ENCODE peak calls at places on chromosomes 16 and 17, in nine cellular contexts. J, R, P, Q, G, N, I, B and T are unnamed samples.

GRCh38 chr17:74351552-74352210 is 10.0 kb downstream of the BTBD17 start:
- DNase-seq in J (no peak), R (no peak), P (no peak), Q (no peak), G (no peak), N (no peak), I (no peak), B (no peak), T (no peak)

GRCh38 chr16:89266521-89267134 is 49.1 kb downstream of the ZNF778 start:
- DNase-seq in J (no peak), R (no peak), P (no peak), Q (no peak), G (peak; percentile 25), N (no peak), I (no peak), B (no peak), T (no peak)

GRCh38 chr17:70276931-70277330 is 107.6 kb downstream of the KCNJ2 start:
- DNase-seq in J (peak; percentile 32), R (no peak), P (no peak), Q (no peak), G (no peak), N (no peak), I (no peak), B (no peak), T (no peak)

GRCh38 chr16:4349332-4349731 is 1.8 kb downstream of the PAM16 start:
- DNase-seq in J (no peak), R (no peak), P (no peak), Q (no peak), G (no peak), N (no peak), I (no peak), B (no peak), T (no peak)

GRCh38 chr17:15306406-15306970 is 34.9 kb downstream of the TEKT3 start:
- DNase-seq in J (peak; percentile 31), R (no peak), P (no peak), Q (no peak), G (no peak), N (no peak), I (no peak), B (peak; percentile 18), T (no peak)

GRCh38 chr17:63675231-63675606 is 24.7 kb downstream of the LIMD2 start:
- DNase-seq in J (no peak), R (no peak), P (no peak), Q (no peak), G (no peak), N (no peak), I (no peak), B (peak; percentile 31), T (no peak)

GRCh38 chr17:10513284-10514067 is 4.9 kb downstream of the MYH1 start:
- DNase-seq in J (peak; percentile 0), R (no peak), P (no peak), Q (no peak), G (no peak), N (no peak), I (no peak), B (peak; percentile 55), T (no peak)

GRCh38 chr17:80782536-80783427 is 208.9 kb upstream of the CHMP6 start:
- DNase-seq in J (peak; percentile 59), R (no peak), P (no peak), Q (peak; percentile 76), G (no peak), N (no peak), I (no peak), B (no peak), T (no peak)

GRCh38 chr16:1990336-1991134 is 765 bp downstream of the SYNGR3 start:
- DNase-seq in J (no peak), R (no peak), P (peak; percentile 22), Q (no peak), G (peak; percentile 84), N (no peak), I (peak; percentile 82), B (no peak), T (no peak)

GRCh38 chr16:49437344-49437743 is 63.7 kb downstream of the C16orf78 start:
- DNase-seq in J (no peak), R (no peak), P (no peak), Q (no peak), G (no peak), N (no peak), I (no peak), B (no peak), T (no peak)

GRCh38 chr17:49371178-49371834 is 9.3 kb upstream of the ZNF652 start:
- DNase-seq in J (no peak), R (no peak), P (peak; percentile 81), Q (peak; percentile 68), G (no peak), N (no peak), I (no peak), B (no peak), T (no peak)

GRCh38 chr17:79803997-79804855 is 7.3 kb upstream of the CBX8 start:
- DNase-seq in J (no peak), R (no peak), P (no peak), Q (no peak), G (peak; percentile 76), N (peak; percentile 48), I (peak; percentile 50), B (peak; percentile 21), T (peak; percentile 89)

GRCh38 chr16:72092832-72093447 is 480 bp downstream of the TXNL4B start:
- DNase-seq in J (peak; percentile 68), R (no peak), P (no peak), Q (no peak), G (no peak), N (no peak), I (peak; percentile 26), B (peak; percentile 86), T (no peak)

GRCh38 chr17:66964930-66965800 is 658 bp downstream of the CACNG4 start:
- DNase-seq in J (no peak), R (no peak), P (peak; percentile 74), Q (no peak), G (peak; percentile 51), N (no peak), I (peak; percentile 44), B (no peak), T (no peak)

GRCh38 chr17:41734949-41735313 is 488 bp upstream of the HAP1 start:
- DNase-seq in J (peak; percentile 6), R (no peak), P (no peak), Q (no peak), G (no peak), N (no peak), I (no peak), B (peak; percentile 9), T (no peak)

GRCh38 chr16:66915041-66915440 is 3.6 kb downstream of the CDH16 start:
- DNase-seq in J (no peak), R (no peak), P (no peak), Q (no peak), G (no peak), N (no peak), I (no peak), B (no peak), T (no peak)

GRCh38 chr17:3622977-3623594 is 13.0 kb downstream of the SHPK start:
- DNase-seq in J (no peak), R (no peak), P (no peak), Q (no peak), G (no peak), N (no peak), I (no peak), B (no peak), T (no peak)

GRCh38 chr16:77905356-77905920 is 116.9 kb upstream of the CLEC3A start:
- DNase-seq in J (no peak), R (no peak), P (no peak), Q (no peak), G (no peak), N (no peak), I (no peak), B (no peak), T (no peak)

GRCh38 chr16:68091604-68092261 is 6.6 kb downstream of the NFATC3 start:
- DNase-seq in J (peak; percentile 72), R (no peak), P (peak; percentile 94), Q (no peak), G (no peak), N (no peak), I (no peak), B (peak; percentile 72), T (no peak)

GRCh38 chr16:50940275-50940854 is 198.5 kb downstream of the CYLD start:
- DNase-seq in J (no peak), R (no peak), P (peak; percentile 94), Q (peak; percentile 59), G (no peak), N (no peak), I (peak; percentile 5), B (no peak), T (no peak)

GRCh38 chr16:58393138-58393504 is 850 bp downstream of the GINS3 start:
- DNase-seq in J (no peak), R (no peak), P (peak; percentile 42), Q (no peak), G (no peak), N (no peak), I (no peak), B (peak; percentile 35), T (no peak)

GRCh38 chr17:63840591-63841349 is 1.7 kb downstream of the SMARCD2 start:
- DNase-seq in J (peak; percentile 8), R (no peak), P (no peak), Q (no peak), G (no peak), N (no peak), I (no peak), B (peak; percentile 46), T (no peak)

GRCh38 chr17:78416311-78416711 is 37.9 kb downstream of the PGS1 start:
- DNase-seq in J (peak; percentile 16), R (no peak), P (no peak), Q (no peak), G (no peak), N (no peak), I (peak; percentile 54), B (no peak), T (no peak)

GRCh38 chr17:32536736-32537646 is 50.2 kb downstream of the CDK5R1 start:
- DNase-seq in J (peak; percentile 44), R (no peak), P (no peak), Q (no peak), G (no peak), N (no peak), I (no peak), B (peak; percentile 9), T (no peak)

GRCh38 chr17:82596837-82597672 is 51.2 kb downstream of the WDR45B start:
- DNase-seq in J (no peak), R (no peak), P (no peak), Q (no peak), G (no peak), N (no peak), I (no peak), B (no peak), T (no peak)

GRCh38 chr16:46853713-46854443 is 22.9 kb upstream of the C16orf87 start:
- DNase-seq in J (peak; percentile 69), R (peak; percentile 61), P (peak; percentile 21), Q (peak; percentile 90), G (peak; percentile 69), N (peak; percentile 42), I (peak; percentile 83), B (peak; percentile 79), T (peak; percentile 22)

GRCh38 chr16:2719328-2720062 is 529 bp downstream of the PRSS27 start:
- DNase-seq in J (no peak), R (no peak), P (no peak), Q (no peak), G (no peak), N (no peak), I (peak; percentile 66), B (no peak), T (no peak)

GRCh38 chr16:53672461-53672860 is 31.2 kb downstream of the RPGRIP1L start:
- DNase-seq in J (no peak), R (no peak), P (no peak), Q (no peak), G (no peak), N (no peak), I (no peak), B (no peak), T (no peak)

GRCh38 chr17:34000639-34001038 is 254.4 kb upstream of the CCL2 start:
- DNase-seq in J (no peak), R (no peak), P (no peak), Q (no peak), G (no peak), N (no peak), I (no peak), B (no peak), T (no peak)

GRCh38 chr16:21083729-21084268 is 66.8 kb downstream of the DNAH3 start:
- DNase-seq in J (peak; percentile 54), R (peak; percentile 12), P (peak; percentile 8), Q (peak; percentile 91), G (peak; percentile 21), N (peak; percentile 28), I (peak; percentile 77), B (peak; percentile 70), T (no peak)

GRCh38 chr17:76548378-76549214 is 8.8 kb downstream of the PRCD start:
- DNase-seq in J (no peak), R (no peak), P (no peak), Q (no peak), G (no peak), N (no peak), I (no peak), B (no peak), T (no peak)